ENCODE peak calls at places on chromosomes 7 and 10, in four cellular contexts. One of them, this sample, is unnamed.

GRCh38 chr7:122803323-122803722 is 82.9 kb downstream of the CADPS2 start:
- DNase-seq in AG04450: no peak
- DNase-seq in heart right ventricle: peak; percentile 16
- DNase-seq in activated CD8-positive, alpha-beta T cell treated with anti-CD3 and anti-CD28 coated beads for 36 hours: no peak
- DNase-seq in this sample: peak; percentile 17

GRCh38 chr10:19778996-19779395 is 37.2 kb upstream of the PLXDC2 start:
- DNase-seq in activated CD8-positive, alpha-beta T cell treated with anti-CD3 and anti-CD28 coated beads for 36 hours: no peak
- DNase-seq in AG04450: no peak
- DNase-seq in heart right ventricle: no peak
- DNase-seq in this sample: no peak

GRCh38 chr10:114603943-114604342 is 54.1 kb downstream of the ABLIM1 start:
- DNase-seq in heart right ventricle: no peak
- DNase-seq in activated CD8-positive, alpha-beta T cell treated with anti-CD3 and anti-CD28 coated beads for 36 hours: no peak
- DNase-seq in AG04450: no peak
- DNase-seq in this sample: no peak

GRCh38 chr10:110398419-110399162 is 93.9 kb upstream of the SMNDC1 start:
- DNase-seq in activated CD8-positive, alpha-beta T cell treated with anti-CD3 and anti-CD28 coated beads for 36 hours: no peak
- DNase-seq in heart right ventricle: peak; percentile 32
- DNase-seq in AG04450: peak; percentile 86
- DNase-seq in this sample: peak; percentile 99

GRCh38 chr7:15370441-15370840 is 191.4 kb downstream of the AGMO start:
- DNase-seq in heart right ventricle: no peak
- DNase-seq in AG04450: no peak
- DNase-seq in activated CD8-positive, alpha-beta T cell treated with anti-CD3 and anti-CD28 coated beads for 36 hours: no peak
- DNase-seq in this sample: no peak

GRCh38 chr10:89327803-89328441 is at the start of gene IFIT3:
- DNase-seq in AG04450: peak; percentile 91
- DNase-seq in activated CD8-positive, alpha-beta T cell treated with anti-CD3 and anti-CD28 coated beads for 36 hours: peak; percentile 32
- DNase-seq in heart right ventricle: peak; percentile 84
- DNase-seq in this sample: peak; percentile 93

GRCh38 chr10:118032564-118032963 is 14.2 kb downstream of the RAB11FIP2 start:
- DNase-seq in heart right ventricle: no peak
- DNase-seq in AG04450: no peak
- DNase-seq in activated CD8-positive, alpha-beta T cell treated with anti-CD3 and anti-CD28 coated beads for 36 hours: no peak
- DNase-seq in this sample: no peak

GRCh38 chr10:69766161-69766910 is 35.4 kb upstream of the COL13A1 start:
- DNase-seq in activated CD8-positive, alpha-beta T cell treated with anti-CD3 and anti-CD28 coated beads for 36 hours: no peak
- DNase-seq in heart right ventricle: peak; percentile 15
- DNase-seq in AG04450: no peak
- DNase-seq in this sample: no peak

GRCh38 chr7:156780724-156781455 is 112.1 kb downstream of the LMBR1 start:
- DNase-seq in activated CD8-positive, alpha-beta T cell treated with anti-CD3 and anti-CD28 coated beads for 36 hours: peak; percentile 69
- DNase-seq in AG04450: no peak
- DNase-seq in heart right ventricle: no peak
- DNase-seq in this sample: no peak